ENCODE peak calls at places on chromosomes 11 and 22, in seven cellular contexts. U is AML-193; T is A549; C is NCI-H1417 treated with DMSO at 0.1 percent for 48 hours; G is stimulated activated naive B cell treated with anti-CD40 and anti-IgM and Interleukin-4, amounts not matched to agents 10 μg/mL and 1 μg/mL and 100 μg/mL, for 72 hours; Z is activated T-helper 1 cell treated with anti-CD3 and anti-CD28 coated beads, Interleukin-12 subunit alpha, Interleukin-12 subunit beta, Interleukin-2, Interleukin-4 antibody, amounts not matched to agents 30 ng/mL and 10 ng/mL and 1 ng/mL, durations not matched to agents 14 hours and 24 hours and 36 hours; P is astrocyte of the spinal cord. E is an unnamed sample.

GRCh38 chr22:39715778-39716495 is 145.4 kb downstream of the CACNA1I start:
- DNase-seq in U (no peak), T (no peak), C (no peak), G (no peak), Z (no peak), P (no peak), E (no peak)

GRCh38 chr22:37043828-37044538 is 7.6 kb upstream of the KCTD17 start:
- DNase-seq in U (peak), T (peak), C (no peak), G (peak), Z (peak), P (no peak), E (no peak)

GRCh38 chr22:37428649-37429586 is 1.6 kb upstream of the ELFN2 start:
- DNase-seq in U (peak), T (peak), C (no peak), G (peak), Z (peak), P (peak), E (no peak)

GRCh38 chr22:42116848-42117424 is 13.7 kb downstream of the CYP2D6 start:
- DNase-seq in U (no peak), T (no peak), C (no peak), G (no peak), Z (no peak), P (no peak), E (no peak)

GRCh38 chr11:71255323-71255722 is 2.9 kb upstream of the SHANK2 start:
- DNase-seq in U (no peak), T (no peak), C (no peak), G (no peak), Z (no peak), P (no peak), E (no peak)

GRCh38 chr11:6249822-6250555 is 9.6 kb upstream of the CCKBR start:
- DNase-seq in U (no peak), T (peak), C (no peak), G (no peak), Z (no peak), P (peak), E (no peak)

GRCh38 chr11:42972741-42973140 is 339.1 kb upstream of the API5 start:
- DNase-seq in U (no peak), T (no peak), C (no peak), G (no peak), Z (no peak), P (no peak), E (no peak)

GRCh38 chr11:35167451-35167954 is 28.5 kb downstream of the CD44 start:
- DNase-seq in U (no peak), T (no peak), C (no peak), G (no peak), Z (no peak), P (no peak), E (no peak)

GRCh38 chr22:37618072-37618656 is 9.5 kb downstream of the GGA1 start:
- DNase-seq in U (no peak), T (no peak), C (no peak), G (no peak), Z (no peak), P (no peak), E (no peak)

GRCh38 chr11:104653011-104653806 is 245.1 kb downstream of the CASP12 start:
- DNase-seq in U (peak), T (no peak), C (no peak), G (no peak), Z (no peak), P (peak), E (no peak)